ENCODE peak calls at places on chromosomes 6 and 20, in ten cellular contexts. N is IMR-90; D is iPS DF 19.7; F is left cardiac atrium; C is GM12892; Y is progenitor cell of endocrine pancreas; K is esophagus muscularis mucosa; T is left ventricle myocardium inferior; H is nephron progenitor cell; J is stimulated activated CD8-positive, alpha-beta memory T cell treated with anti-CD3 and anti-CD28 coated beads, Interleukin-15, amount 100 ng/mL, for 24 hours. G is an unnamed sample.
A peak's percentile ranks its signal among the peaks of the same experiment; 100 is the strongest.

GRCh38 chr6:9062581-9062980 is 627.2 kb upstream of the SLC35B3 start:
- DNase-seq in N (no peak), D (no peak), F (no peak), C (no peak), Y (no peak), K (no peak), T (no peak), H (no peak), J (no peak), G (no peak)

GRCh38 chr6:83756565-83756964 is 47.7 kb upstream of the SNAP91 start:
- DNase-seq in N (no peak), D (no peak), F (no peak), C (no peak), Y (no peak), K (no peak), T (no peak), H (no peak), J (no peak), G (no peak)

GRCh38 chr20:36802326-36803223 is 29.0 kb upstream of the DSN1 start:
- DNase-seq in N (peak; percentile 90), D (no peak), F (no peak), C (no peak), Y (no peak), K (no peak), T (no peak), H (no peak), J (no peak), G (no peak)

GRCh38 chr20:11255860-11256259 is 582.1 kb upstream of the JAG1 start:
- DNase-seq in N (no peak), D (no peak), F (no peak), C (no peak), Y (no peak), K (no peak), T (no peak), H (no peak), J (no peak), G (no peak)

GRCh38 chr6:147716434-147716833 is 207.9 kb downstream of the SAMD5 start:
- DNase-seq in N (no peak), D (no peak), F (no peak), C (no peak), Y (no peak), K (no peak), T (no peak), H (no peak), J (no peak), G (no peak)

GRCh38 chr6:9131616-9132015 is 696.3 kb upstream of the SLC35B3 start:
- DNase-seq in N (peak; percentile 6), D (no peak), F (no peak), C (no peak), Y (peak; percentile 15), K (no peak), T (no peak), H (peak; percentile 12), J (no peak), G (no peak)

GRCh38 chr20:20083796-20084195 is 31.5 kb downstream of the CFAP61 start:
- DNase-seq in N (peak; percentile 20), D (no peak), F (no peak), C (no peak), Y (no peak), K (no peak), T (no peak), H (no peak), J (no peak), G (peak; percentile 11)

GRCh38 chr6:33017024-33017423 is 7.6 kb upstream of the HLA-DOA start:
- DNase-seq in N (no peak), D (no peak), F (no peak), C (no peak), Y (no peak), K (no peak), T (no peak), H (no peak), J (no peak), G (no peak)

GRCh38 chr6:22668307-22668706 is 98.9 kb downstream of the HDGFL1 start:
- DNase-seq in N (peak; percentile 60), D (no peak), F (peak; percentile 19), C (no peak), Y (no peak), K (no peak), T (peak; percentile 38), H (no peak), J (no peak), G (no peak)

GRCh38 chr6:6890400-6890858 is 217.3 kb upstream of the RREB1 start:
- DNase-seq in N (no peak), D (no peak), F (peak; percentile 59), C (no peak), Y (no peak), K (no peak), T (peak; percentile 50), H (peak; percentile 24), J (no peak), G (no peak)

GRCh38 chr6:140988780-140989179 is 1143.9 kb upstream of the GJE1 start:
- DNase-seq in N (no peak), D (no peak), F (no peak), C (no peak), Y (no peak), K (no peak), T (no peak), H (no peak), J (no peak), G (peak; percentile 90)

GRCh38 chr6:139611327-139611958 is 237.0 kb upstream of the CITED2 start:
- DNase-seq in N (no peak), D (peak; percentile 42), F (no peak), C (no peak), Y (no peak), K (no peak), T (no peak), H (no peak), J (no peak), G (no peak)